ENCODE peak calls at places on chromosomes 7 and 10, in ten cellular contexts. N is GM23338, W is heart right ventricle, X is foreskin fibroblast, V is GM06990, Q is upper lobe of left lung, F is A549, J is IMR-90, O is thoracic aorta, Y is Caco-2. H is an unnamed sample.
A peak's percentile ranks its signal among the peaks of the same experiment; 100 is the strongest.

GRCh38 chr7:121503039-121503438 is 106.9 kb upstream of the FAM3C start:
- DNase-seq in Q (no peak), N (no peak), V (no peak), J (no peak), F (no peak), W (no peak), Y (no peak), O (no peak), X (no peak), H (no peak)

GRCh38 chr7:42107484-42107883 is 129.5 kb downstream of the GLI3 start:
- DNase-seq in F (no peak), X (peak; percentile 62), Q (no peak), O (no peak), N (peak; percentile 89), V (no peak), W (peak; percentile 23), J (no peak), Y (no peak), H (no peak)

GRCh38 chr10:110733256-110733952 is 89.3 kb downstream of the RBM20 start:
- DNase-seq in V (no peak), J (no peak), X (no peak), Y (no peak), O (no peak), N (no peak), F (no peak), Q (no peak), W (no peak), H (no peak)

GRCh38 chr7:158228986-158229385 is 358.6 kb downstream of the PTPRN2 start:
- DNase-seq in J (no peak), F (no peak), Y (no peak), N (peak; percentile 25), O (no peak), X (no peak), W (no peak), V (no peak), Q (no peak), H (no peak)

GRCh38 chr7:46982928-46983327 is 599.0 kb downstream of the TNS3 start:
- DNase-seq in Y (no peak), Q (no peak), O (no peak), V (no peak), X (no peak), F (no peak), N (no peak), J (no peak), W (no peak), H (no peak)

GRCh38 chr10:81814842-81815241 is 60.2 kb upstream of the NRG3 start:
- DNase-seq in Y (no peak), J (no peak), Q (no peak), W (no peak), X (no peak), F (no peak), V (no peak), O (no peak), N (no peak), H (no peak)

GRCh38 chr7:140074780-140075179 is 12.0 kb upstream of the PARP12 start:
- DNase-seq in J (peak; percentile 32), W (no peak), O (no peak), Y (no peak), Q (no peak), V (no peak), X (peak; percentile 9), F (no peak), N (no peak), H (no peak)

GRCh38 chr10:117431160-117431559 is 55.9 kb upstream of the PDZD8 start:
- DNase-seq in F (peak; percentile 21), Y (no peak), J (no peak), W (no peak), V (no peak), X (peak; percentile 71), N (no peak), O (no peak), Q (no peak), H (no peak)

GRCh38 chr7:141891338-141891737 is 24.9 kb upstream of the OR9A4 start:
- DNase-seq in O (no peak), X (no peak), V (no peak), Q (no peak), J (no peak), W (no peak), F (no peak), N (no peak), Y (no peak), H (no peak)

GRCh38 chr7:94284120-94284519 is 110.6 kb upstream of the COL1A2 start:
- DNase-seq in J (no peak), V (no peak), X (no peak), W (no peak), N (no peak), Q (no peak), F (no peak), Y (no peak), O (no peak), H (no peak)

GRCh38 chr10:46995234-46995633 is 84.0 kb downstream of the PTPN20 start:
- DNase-seq in J (no peak), Y (no peak), W (no peak), N (peak; percentile 62), X (no peak), V (no peak), Q (no peak), O (no peak), F (no peak), H (no peak)

GRCh38 chr10:1567742-1568495 is 169.4 kb downstream of the ADARB2 start:
- DNase-seq in X (no peak), O (no peak), Q (no peak), J (no peak), F (no peak), V (no peak), W (no peak), Y (peak; percentile 25), N (no peak), H (no peak)
- TF ChIP-seq CTCF in X (no peak), O (no peak), Q (no peak), J (no peak), F (no peak), V (no peak), W (no peak), Y (no peak), N (no peak), H (no peak)

GRCh38 chr7:22726345-22726848 is 603 bp upstream of the IL6 start:
- DNase-seq in W (peak; percentile 42), Q (peak; percentile 59), Y (peak; percentile 75), N (peak; percentile 90), O (no peak), X (peak; percentile 88), V (peak; percentile 37), F (peak; percentile 76), J (peak; percentile 90), H (no peak)

GRCh38 chr7:22724861-22725260 is 2.1 kb upstream of the IL6 start:
- DNase-seq in Y (no peak), Q (no peak), J (no peak), W (no peak), V (no peak), N (no peak), X (no peak), F (no peak), O (no peak), H (no peak)

GRCh38 chr7:22723642-22724041 is 3.4 kb upstream of the IL6 start:
- DNase-seq in V (no peak), F (no peak), J (no peak), X (peak; percentile 69), Q (peak; percentile 69), W (no peak), N (no peak), Y (no peak), O (no peak), H (no peak)

GRCh38 chr7:22726849-22727792 is at the start of gene IL6:
- DNase-seq in V (no peak), F (no peak), Y (no peak), Q (peak; percentile 81), N (peak; percentile 61), O (no peak), J (peak; percentile 97), X (peak; percentile 93), W (peak; percentile 84), H (no peak)

DNA sequence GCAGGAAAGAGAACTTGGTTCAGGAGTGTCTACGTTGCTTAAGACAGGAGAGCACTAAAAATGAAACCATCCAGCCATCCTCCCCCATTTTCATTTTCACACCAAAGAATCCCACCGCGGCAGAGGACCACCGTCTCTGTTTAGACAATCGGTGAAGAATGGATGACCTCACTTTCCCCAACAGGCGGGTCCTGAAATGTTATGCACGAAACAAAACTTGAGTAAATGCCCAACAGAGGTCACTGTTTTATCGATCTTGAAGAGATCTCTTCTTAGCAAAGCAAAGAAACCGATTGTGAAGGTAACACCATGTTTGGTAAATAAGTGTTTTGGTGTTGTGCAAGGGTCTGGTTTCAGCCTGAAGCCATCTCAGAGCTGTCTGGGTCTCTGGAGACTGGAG is 1.4 kb upstream of the IL6 start:
- DNase-seq in V (no peak), O (no peak), J (peak; percentile 48), W (no peak), N (peak; percentile 67), F (no peak), Y (no peak), Q (no peak), X (peak; percentile 49), H (no peak)
- TF ChIP-seq CTCF in V (peak; percentile 20), O (no peak), J (peak; percentile 9), W (no peak), N (peak; percentile 46), F (peak; percentile 24), Y (peak; percentile 11), Q (no peak), X (no peak), H (peak; percentile 34)

GRCh38 chr7:124072603-124073324 is 39.9 kb upstream of the TMEM229A start:
- DNase-seq in W (no peak), O (no peak), F (no peak), Q (no peak), J (peak; percentile 90), X (peak; percentile 16), N (no peak), V (no peak), Y (no peak), H (no peak)

GRCh38 chr7:124073325-124073676 is 40.4 kb upstream of the TMEM229A start:
- DNase-seq in O (no peak), Q (no peak), X (no peak), N (no peak), F (no peak), V (no peak), J (no peak), Y (no peak), W (no peak), H (no peak)

GRCh38 chr7:124076844-124077243 is 44.0 kb upstream of the TMEM229A start:
- DNase-seq in V (no peak), J (no peak), Y (no peak), F (no peak), W (no peak), N (no peak), Q (no peak), O (no peak), X (no peak), H (no peak)

GRCh38 chr7:124074007-124074406 is 41.1 kb upstream of the TMEM229A start:
- DNase-seq in F (no peak), N (no peak), Y (no peak), V (no peak), J (peak; percentile 8), Q (no peak), O (no peak), X (no peak), W (no peak), H (no peak)

GRCh38 chr7:124077546-124077945 is 44.7 kb upstream of the TMEM229A start:
- DNase-seq in Q (no peak), Y (no peak), F (no peak), X (no peak), V (no peak), W (no peak), O (no peak), J (no peak), N (peak; percentile 12), H (no peak)
- TF ChIP-seq CTCF in Q (no peak), Y (no peak), F (no peak), X (no peak), V (no peak), W (no peak), O (no peak), J (no peak), N (peak; percentile 38), H (no peak)

GRCh38 chr10:123760648-123761428 is 94.7 kb downstream of the GPR26 start:
- DNase-seq in N (no peak), X (no peak), Y (no peak), F (no peak), V (no peak), J (no peak), O (no peak), Q (no peak), W (no peak), H (no peak)
- TF ChIP-seq CTCF in N (no peak), X (no peak), Y (no peak), F (no peak), V (no peak), J (no peak), O (no peak), Q (no peak), W (no peak), H (no peak)